ENCODE peak calls at places on chromosomes 6 and 20, in eight cellular contexts. K is hepatocyte, A is ovary, S is AG04449, H is prostate gland, G is foreskin fibroblast, E is A673, B is cardiac fibroblast. P is an unnamed sample.

GRCh38 chr6:1371933-1372332 is 17.4 kb upstream of the FOXF2 start:
- DNase-seq in E (no peak), S (no peak), H (no peak), B (no peak), A (no peak), G (no peak), K (no peak), P (no peak)

GRCh38 chr20:38002422-38002821 is 30.8 kb downstream of the TTI1 start:
- DNase-seq in E (no peak), A (no peak), G (no peak), S (no peak), K (no peak), B (no peak), H (no peak), P (no peak)

GRCh38 chr20:53495357-53495756 is 98.3 kb downstream of the ZNF217 start:
- DNase-seq in S (no peak), G (no peak), B (peak; percentile 5), H (no peak), E (no peak), K (peak; percentile 40), A (no peak), P (no peak)

GRCh38 chr6:160634706-160635105 is 29.4 kb downstream of the LPA start:
- DNase-seq in K (no peak), E (no peak), G (no peak), A (peak; percentile 20), H (no peak), S (no peak), B (no peak), P (no peak)

GRCh38 chr6:130671119-130672104 is 155.8 kb upstream of the SMLR1 start:
- DNase-seq in B (peak; percentile 47), A (peak; percentile 62), K (no peak), E (no peak), S (no peak), G (no peak), H (no peak), P (no peak)

GRCh38 chr20:23924751-23925150 is 45.2 kb upstream of the CST5 start:
- DNase-seq in K (no peak), E (no peak), S (no peak), A (no peak), G (no peak), B (no peak), H (no peak), P (no peak)

GRCh38 chr6:91063362-91063761 is 476.5 kb upstream of the MAP3K7 start:
- DNase-seq in A (no peak), G (no peak), E (no peak), S (no peak), K (no peak), B (no peak), H (no peak), P (no peak)

GRCh38 chr20:4957939-4958362 is 43.4 kb downstream of the SLC23A2 start:
- DNase-seq in K (no peak), G (no peak), E (no peak), S (no peak), A (no peak), H (no peak), B (peak; percentile 58), P (no peak)

GRCh38 chr20:53655909-53656652 is 62.4 kb upstream of the ZNF217 start:
- DNase-seq in K (no peak), S (no peak), H (no peak), E (peak; percentile 32), B (peak; percentile 35), G (peak; percentile 29), A (no peak), P (no peak)

GRCh38 chr20:63156221-63156671 is 59.7 kb downstream of the YTHDF1 start:
- DNase-seq in G (no peak), E (no peak), K (no peak), A (peak; percentile 9), S (no peak), H (no peak), B (no peak), P (no peak)

GRCh38 chr6:104218132-104218531 is 641.6 kb downstream of the HACE1 start:
- DNase-seq in E (peak; percentile 46), G (no peak), A (no peak), B (peak; percentile 13), H (no peak), S (no peak), K (no peak), P (no peak)

GRCh38 chr6:158564243-158565121 is 4.6 kb downstream of the TMEM181 start:
- DNase-seq in B (no peak), E (no peak), H (no peak), A (no peak), K (no peak), S (no peak), G (no peak), P (no peak)

GRCh38 chr6:98634569-98634968 is 199.8 kb upstream of the POU3F2 start:
- DNase-seq in H (no peak), B (no peak), K (peak; percentile 8), S (no peak), E (no peak), A (no peak), G (no peak), P (no peak)

GRCh38 chr20:61146006-61146405 is 106.1 kb upstream of the CDH4 start:
- DNase-seq in G (peak; percentile 15), B (no peak), K (no peak), A (no peak), H (no peak), E (no peak), S (no peak), P (no peak)

GRCh38 chr6:83958250-83958685 is 75.3 kb upstream of the MRAP2 start:
- DNase-seq in E (no peak), B (no peak), G (no peak), K (no peak), A (no peak), H (no peak), S (no peak), P (no peak)

DNA sequence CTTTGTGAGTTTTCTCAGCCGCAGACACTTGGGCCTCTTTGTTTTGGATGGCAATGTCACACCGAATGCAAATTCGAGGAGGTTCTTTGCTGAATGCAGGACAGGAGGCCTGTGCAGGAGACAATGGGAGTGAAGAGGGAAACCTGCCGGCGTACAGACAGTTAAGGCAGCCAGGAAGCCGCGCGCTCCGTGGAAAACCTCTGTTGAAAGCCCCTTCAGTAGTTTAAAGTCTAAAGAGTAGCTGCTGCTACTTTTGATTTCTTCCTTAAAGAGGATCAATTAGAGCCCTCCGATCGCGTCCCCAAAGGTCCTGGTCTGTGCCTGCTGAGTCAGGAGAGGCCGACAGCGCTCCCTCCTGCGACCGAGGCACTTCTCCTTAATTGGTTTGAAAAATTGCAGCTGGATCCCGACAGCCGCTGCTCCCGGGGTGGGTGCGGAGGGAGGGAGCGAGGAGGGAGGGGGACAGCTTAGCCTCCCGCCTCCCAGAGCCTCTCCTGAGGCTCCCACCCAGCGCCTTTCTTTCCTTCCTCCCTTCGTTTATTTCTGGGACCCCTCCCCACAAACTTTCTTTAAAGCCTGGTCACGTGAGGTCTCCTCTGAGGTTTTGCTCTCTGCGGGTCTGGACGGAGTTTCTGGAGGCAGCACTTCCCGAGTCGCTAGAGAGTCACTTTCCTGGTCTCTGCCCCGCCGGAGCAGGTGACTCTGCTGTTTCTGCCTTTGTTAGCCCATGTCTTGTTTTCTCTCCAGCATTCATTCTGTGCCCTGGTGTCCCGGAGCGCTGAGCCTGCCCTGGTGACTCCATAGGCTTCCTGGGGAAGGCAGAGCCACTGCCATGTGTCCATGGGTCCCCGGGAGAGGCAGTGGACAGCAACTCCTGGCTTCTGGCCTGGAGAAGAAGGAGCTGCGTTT is 22.3 kb upstream of the RPP40 start:
- DNase-seq in B (peak; percentile 61), S (no peak), E (peak; percentile 89), A (peak; percentile 70), G (no peak), K (peak; percentile 78), H (peak; percentile 48), P (no peak)
- TF ChIP-seq CTCF in B (no peak), S (peak; percentile 6), E (peak; percentile 32), A (no peak), G (peak; percentile 20), K (peak; percentile 27), H (peak; percentile 7), P (no peak)

GRCh38 chr6:116060572-116061283 is at the start of gene FRK:
- DNase-seq in G (no peak), E (peak; percentile 63), S (no peak), H (peak; percentile 76), B (peak; percentile 71), A (no peak), K (peak; percentile 78), P (peak; percentile 69)
- H3K4me3 ChIP-seq in G (peak within 1 kb of the TSS; percentile 8), E (peak within 1 kb of the TSS; percentile 54), S (peak within 1 kb of the TSS; percentile 36), H (peak within 1 kb of the TSS; percentile 39), B (peak within 1 kb of the TSS; percentile 40), A (peak within 1 kb of the TSS; percentile 40), K (peak within 1 kb of the TSS; percentile 34), P (peak within 1 kb of the TSS; percentile 56)

DNA sequence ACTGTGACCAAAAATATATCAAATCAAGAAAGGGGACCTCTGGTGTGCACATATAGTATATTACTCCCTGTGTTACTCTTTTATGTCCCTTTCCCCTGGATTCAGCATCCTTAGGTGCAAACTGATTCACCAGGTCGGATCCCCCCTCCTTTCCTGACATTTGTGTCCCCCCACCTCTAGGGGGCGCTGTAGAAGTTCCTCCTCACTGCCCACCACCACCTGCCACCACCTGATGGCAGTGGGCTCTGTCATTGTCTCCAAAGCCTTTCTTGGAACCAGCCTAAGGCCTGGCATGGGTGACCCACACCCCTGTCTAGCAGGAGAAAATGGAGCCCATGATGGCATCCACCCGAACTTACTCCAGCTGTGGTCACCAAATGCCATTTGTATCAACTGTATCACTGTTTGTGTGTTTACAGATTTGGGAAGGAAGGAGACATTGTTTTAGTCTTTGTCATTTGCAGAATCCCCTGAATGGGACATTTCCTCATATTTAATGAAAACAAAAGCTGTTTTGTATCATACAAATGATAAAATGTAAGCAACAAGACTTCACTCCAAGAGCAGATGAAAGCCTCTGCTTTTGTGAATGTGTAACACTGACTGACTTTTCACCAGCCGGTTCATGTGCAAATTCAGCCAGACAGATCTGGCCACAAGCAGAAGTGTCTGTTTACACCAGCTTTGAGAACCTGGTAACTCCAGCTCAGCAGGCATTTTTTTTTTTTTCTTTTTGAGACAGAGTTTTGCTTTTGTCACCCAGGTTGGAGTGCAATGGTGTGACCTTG is 66.2 kb downstream of the ARMC2 start:
- DNase-seq in G (no peak), H (no peak), A (no peak), E (peak; percentile 45), K (no peak), S (no peak), B (peak; percentile 21), P (no peak)
- TF ChIP-seq CTCF in G (peak; percentile 55), H (no peak), A (no peak), E (peak; percentile 72), K (peak; percentile 35), S (peak; percentile 28), B (peak; percentile 49), P (peak; percentile 45)

GRCh38 chr6:7901056-7901455 is 9.5 kb downstream of the TXNDC5 start:
- DNase-seq in B (no peak), G (no peak), K (no peak), H (no peak), E (no peak), A (no peak), S (no peak), P (no peak)

GRCh38 chr6:7899046-7899888 is 11.3 kb downstream of the TXNDC5 start:
- DNase-seq in H (no peak), S (no peak), G (no peak), A (no peak), K (peak; percentile 28), B (no peak), E (no peak), P (no peak)

GRCh38 chr6:7901780-7902179 is 8.8 kb downstream of the TXNDC5 start:
- DNase-seq in A (no peak), B (no peak), H (no peak), E (no peak), K (no peak), G (no peak), S (no peak), P (no peak)

GRCh38 chr6:7899889-7900213 is 10.7 kb downstream of the TXNDC5 start:
- DNase-seq in B (peak; percentile 27), G (no peak), A (no peak), K (no peak), H (no peak), E (no peak), S (no peak), P (no peak)

GRCh38 chr6:7900621-7901020 is 10.0 kb downstream of the TXNDC5 start:
- DNase-seq in E (no peak), B (no peak), H (no peak), G (no peak), S (no peak), A (no peak), K (no peak), P (no peak)
- H3K4me3 ChIP-seq in E (no peak overlapping the region), B (no peak overlapping the region), H (no peak overlapping the region), G (no peak overlapping the region), S (no peak overlapping the region), A (no peak overlapping the region), K (no peak overlapping the region), P (no peak overlapping the region)

P was measured in LNCaP clone FGC.